ENCODE peak calls at places on chromosomes 1 and 21, in nine cellular contexts. H is OCI-LY7, W is neural progenitor cell, L is HCT116, K is SK-N-SH, J is PC-3, M is GM23338, D is GM23248, F is hepatocyte. Z is an unnamed sample.

GRCh38 chr1:41360074-41361027 is 883 bp upstream of the FOXO6 start:
- DNase-seq in H (no peak), W (peak), L (no peak), K (no peak), J (peak), M (peak), D (no peak), F (peak), Z (no peak)

GRCh38 chr1:167611983-167612382 is 18.0 kb upstream of the RCSD1 start:
- DNase-seq in H (no peak), W (no peak), L (no peak), K (no peak), J (no peak), M (no peak), D (no peak), F (no peak), Z (no peak)

GRCh38 chr1:88685239-88685604 is 1.1 kb downstream of the PKN2 start:
- DNase-seq in H (no peak), W (no peak), L (no peak), K (no peak), J (peak), M (no peak), D (peak), F (peak), Z (peak)

GRCh38 chr1:116990612-116991151 is 10.9 kb upstream of the CD101 start:
- DNase-seq in H (no peak), W (no peak), L (no peak), K (no peak), J (no peak), M (no peak), D (peak), F (no peak), Z (no peak)

GRCh38 chr21:24123785-24124184 is 1483.5 kb downstream of the MRPL39 start:
- DNase-seq in H (no peak), W (no peak), L (no peak), K (no peak), J (peak), M (no peak), D (no peak), F (no peak), Z (no peak)

GRCh38 chr1:1437904-1438376 is 2.5 kb downstream of the VWA1 start:
- DNase-seq in H (no peak), W (no peak), L (no peak), K (peak), J (no peak), M (no peak), D (peak), F (peak), Z (no peak)

GRCh38 chr1:23394664-23395063 is 25.0 kb upstream of the ZNF436 start:
- DNase-seq in H (no peak), W (peak), L (no peak), K (peak), J (no peak), M (peak), D (peak), F (peak), Z (no peak)

GRCh38 chr1:171267391-171267790 is 19.1 kb downstream of the FMO1 start:
- DNase-seq in H (no peak), W (no peak), L (no peak), K (no peak), J (no peak), M (no peak), D (peak), F (peak), Z (no peak)

GRCh38 chr1:199784127-199784526 is 243.4 kb upstream of the NR5A2 start:
- DNase-seq in H (no peak), W (no peak), L (no peak), K (no peak), J (peak), M (no peak), D (peak), F (no peak), Z (no peak)

GRCh38 chr1:16450863-16451481 is 10.4 kb downstream of the NECAP2 start:
- DNase-seq in H (no peak), W (no peak), L (no peak), K (no peak), J (no peak), M (no peak), D (no peak), F (no peak), Z (no peak)

GRCh38 chr1:6294868-6295556 is 34.1 kb upstream of the GPR153 start:
- DNase-seq in H (no peak), W (no peak), L (no peak), K (no peak), J (peak), M (no peak), D (no peak), F (no peak), Z (no peak)

GRCh38 chr1:224127925-224128819 is 14.3 kb downstream of the FBXO28 start:
- DNase-seq in H (no peak), W (no peak), L (no peak), K (no peak), J (peak), M (no peak), D (peak), F (no peak), Z (no peak)

GRCh38 chr1:11523746-11524464 is 45.0 kb downstream of the DISP3 start:
- DNase-seq in H (no peak), W (no peak), L (no peak), K (no peak), J (no peak), M (no peak), D (no peak), F (no peak), Z (no peak)

GRCh38 chr1:7921766-7922165 is 18.9 kb downstream of the TNFRSF9 start:
- DNase-seq in H (no peak), W (no peak), L (no peak), K (no peak), J (no peak), M (no peak), D (no peak), F (no peak), Z (no peak)

GRCh38 chr1:7919880-7920279 is 20.8 kb downstream of the TNFRSF9 start:
- DNase-seq in H (no peak), W (no peak), L (no peak), K (no peak), J (no peak), M (no peak), D (no peak), F (no peak), Z (no peak)

GRCh38 chr1:7928247-7928646 is 12.4 kb downstream of the TNFRSF9 start:
- DNase-seq in H (no peak), W (no peak), L (no peak), K (no peak), J (no peak), M (no peak), D (no peak), F (no peak), Z (no peak)

GRCh38 chr1:7916431-7916830 is 24.2 kb downstream of the TNFRSF9 start:
- DNase-seq in H (no peak), W (no peak), L (no peak), K (no peak), J (no peak), M (no peak), D (no peak), F (no peak), Z (no peak)

DNA sequence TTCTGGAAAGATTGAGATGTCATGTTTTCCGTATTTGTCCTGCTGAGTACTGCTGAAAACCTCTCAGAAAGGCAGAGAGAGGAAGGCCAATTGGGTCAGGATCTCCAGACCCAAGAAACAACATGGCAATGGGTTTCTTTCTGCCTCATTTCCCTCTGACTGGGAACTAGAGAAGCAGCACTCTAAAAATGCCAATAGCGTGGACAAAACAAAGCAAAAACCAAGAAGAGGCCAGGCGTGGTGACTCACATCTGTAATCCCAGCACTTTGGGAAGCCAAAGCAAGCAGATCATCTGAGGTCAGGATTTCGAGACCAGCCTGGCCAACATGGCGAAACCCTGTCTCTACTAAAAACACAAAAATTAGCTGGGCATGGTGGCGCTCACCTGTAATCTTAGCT is 18.3 kb downstream of the TNFRSF9 start:
- DNase-seq in H (no peak), W (no peak), L (no peak), K (no peak), J (no peak), M (no peak), D (peak), F (no peak), Z (no peak)
- TF ChIP-seq EZH2phosphoT487 in H (no peak), W (no peak), L (no peak), K (no peak), J (no peak), M (no peak), D (no peak), F (no peak), Z (no peak)

GRCh38 chr1:162023547-162024501 is at the start of gene OLFML2B:
- DNase-seq in H (no peak), W (peak), L (peak), K (peak), J (peak), M (peak), D (peak), F (peak), Z (peak)

GRCh38 chr1:162021124-162021523 is 2.5 kb downstream of the OLFML2B start:
- DNase-seq in H (no peak), W (no peak), L (no peak), K (no peak), J (no peak), M (peak), D (no peak), F (no peak), Z (no peak)

GRCh38 chr1:162023181-162023546 is 505 bp downstream of the OLFML2B start:
- DNase-seq in H (no peak), W (no peak), L (no peak), K (no peak), J (no peak), M (no peak), D (peak), F (no peak), Z (no peak)

GRCh38 chr1:162020145-162020544 is 3.5 kb downstream of the OLFML2B start:
- DNase-seq in H (no peak), W (no peak), L (no peak), K (no peak), J (peak), M (no peak), D (no peak), F (no peak), Z (peak)

DNA sequence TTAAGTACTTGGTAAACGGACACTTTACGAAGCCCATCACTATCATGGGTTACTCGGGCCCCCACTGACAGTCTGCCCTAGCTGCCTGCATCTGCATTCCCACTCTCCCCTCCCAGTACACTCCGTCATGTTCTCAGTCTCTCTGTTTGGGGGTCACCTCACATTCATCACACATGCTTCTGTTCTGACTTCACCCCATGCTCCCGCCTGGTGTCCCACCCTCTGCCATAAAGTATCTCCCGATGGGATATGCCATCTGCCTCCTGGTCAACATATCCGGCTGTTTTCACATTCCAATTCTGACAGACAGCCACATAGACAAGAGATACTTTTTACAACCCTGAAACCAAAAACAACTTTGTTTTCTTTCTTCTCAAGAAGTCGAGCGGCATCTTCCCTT is 1.0 kb downstream of the OLFML2B start:
- DNase-seq in H (no peak), W (no peak), L (no peak), K (no peak), J (no peak), M (no peak), D (no peak), F (no peak), Z (no peak)
- H3K4me3 ChIP-seq in H (no peak), W (peak), L (no peak), K (peak), J (no peak), M (peak), D (peak), F (no peak), Z (no peak)

GRCh38 chr1:164617607-164618564 is 58.9 kb downstream of the PBX1 start:
- DNase-seq in H (peak), W (peak), L (peak), K (peak), J (peak), M (peak), D (peak), F (no peak), Z (peak)
- TF ChIP-seq EZH2phosphoT487 in H (no peak), W (no peak), L (no peak), K (no peak), J (no peak), M (no peak), D (no peak), F (no peak), Z (no peak)

GRCh38 chr1:112703706-112704105 is 3.2 kb downstream of the RHOC start:
- DNase-seq in H (no peak), W (no peak), L (no peak), K (no peak), J (no peak), M (no peak), D (no peak), F (no peak), Z (no peak)
- H3K4me3 ChIP-seq in H (no peak), W (no peak), L (no peak), K (no peak), J (peak), M (peak), D (no peak), F (no peak), Z (no peak)

GRCh38 chr21:35052786-35053185 is 3.7 kb upstream of the RUNX1 start:
- DNase-seq in H (no peak), W (no peak), L (no peak), K (no peak), J (no peak), M (no peak), D (no peak), F (no peak), Z (no peak)

GRCh38 chr21:35057428-35057827 is 8.3 kb upstream of the RUNX1 start:
- DNase-seq in H (no peak), W (no peak), L (no peak), K (no peak), J (no peak), M (no peak), D (no peak), F (no peak), Z (peak)

GRCh38 chr21:35051287-35051818 is 2.3 kb upstream of the RUNX1 start:
- DNase-seq in H (peak), W (peak), L (peak), K (no peak), J (peak), M (peak), D (peak), F (peak), Z (peak)

GRCh38 chr21:35050348-35051286 is 1.5 kb upstream of the RUNX1 start:
- DNase-seq in H (peak), W (no peak), L (no peak), K (no peak), J (peak), M (no peak), D (peak), F (no peak), Z (peak)

DNA sequence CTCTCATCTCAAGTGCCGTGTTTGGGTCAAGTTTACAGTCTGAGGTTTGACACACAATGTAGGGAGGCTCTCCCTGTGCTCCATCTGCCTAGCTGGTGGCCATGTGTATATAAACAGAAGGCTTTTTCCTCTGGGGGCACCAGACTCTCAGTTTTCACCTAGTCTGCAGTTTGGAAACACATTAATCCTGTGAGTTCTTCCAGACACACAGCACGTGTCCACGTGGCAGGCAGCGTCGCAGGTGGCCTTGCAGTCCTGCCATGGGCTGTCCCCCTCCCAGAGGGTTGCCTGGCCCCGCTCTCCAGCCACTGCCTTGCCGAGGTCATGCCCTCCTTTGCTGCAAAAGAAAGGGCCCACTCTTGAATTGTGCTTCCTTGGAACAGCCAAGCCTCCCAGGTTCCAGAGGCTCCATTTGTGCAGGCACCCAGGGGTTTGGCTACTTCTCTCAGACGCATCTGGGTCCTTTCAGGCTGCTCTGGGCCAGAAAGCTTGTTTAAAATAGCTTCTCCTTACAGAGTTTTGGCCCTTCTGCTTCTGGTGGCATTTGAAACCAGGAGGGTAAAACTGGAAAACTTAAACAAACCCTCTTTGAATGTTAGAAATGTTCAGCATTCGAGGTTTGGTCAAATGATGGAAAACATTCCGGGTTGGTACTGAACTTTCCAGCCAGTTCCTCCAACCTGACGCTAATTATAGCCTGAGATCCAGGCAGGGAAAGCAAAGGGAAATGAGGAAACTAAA is 4.4 kb upstream of the RUNX1 start:
- DNase-seq in H (no peak), W (peak), L (no peak), K (no peak), J (no peak), M (no peak), D (no peak), F (peak), Z (no peak)
- TF ChIP-seq EZH2phosphoT487 in H (no peak), W (no peak), L (no peak), K (no peak), J (no peak), M (no peak), D (no peak), F (no peak), Z (no peak)

GRCh38 chr1:156495401-156496140 is 5.0 kb downstream of the MEF2D start:
- DNase-seq in H (peak), W (no peak), L (no peak), K (no peak), J (no peak), M (no peak), D (peak), F (no peak), Z (no peak)
- H3K4me3 ChIP-seq in H (peak), W (no peak), L (no peak), K (no peak), J (no peak), M (no peak), D (peak), F (no peak), Z (peak)

GRCh38 chr1:55980574-55980973 is 598.8 kb downstream of the PLPP3 start:
- DNase-seq in H (no peak), W (no peak), L (no peak), K (no peak), J (peak), M (no peak), D (no peak), F (no peak), Z (no peak)

GRCh38 chr1:55970711-55971110 is 608.7 kb downstream of the PLPP3 start:
- DNase-seq in H (no peak), W (no peak), L (no peak), K (no peak), J (no peak), M (no peak), D (peak), F (no peak), Z (no peak)

GRCh38 chr1:55969322-55969721 is 610.0 kb downstream of the PLPP3 start:
- DNase-seq in H (no peak), W (no peak), L (no peak), K (no peak), J (no peak), M (no peak), D (no peak), F (no peak), Z (no peak)

DNA sequence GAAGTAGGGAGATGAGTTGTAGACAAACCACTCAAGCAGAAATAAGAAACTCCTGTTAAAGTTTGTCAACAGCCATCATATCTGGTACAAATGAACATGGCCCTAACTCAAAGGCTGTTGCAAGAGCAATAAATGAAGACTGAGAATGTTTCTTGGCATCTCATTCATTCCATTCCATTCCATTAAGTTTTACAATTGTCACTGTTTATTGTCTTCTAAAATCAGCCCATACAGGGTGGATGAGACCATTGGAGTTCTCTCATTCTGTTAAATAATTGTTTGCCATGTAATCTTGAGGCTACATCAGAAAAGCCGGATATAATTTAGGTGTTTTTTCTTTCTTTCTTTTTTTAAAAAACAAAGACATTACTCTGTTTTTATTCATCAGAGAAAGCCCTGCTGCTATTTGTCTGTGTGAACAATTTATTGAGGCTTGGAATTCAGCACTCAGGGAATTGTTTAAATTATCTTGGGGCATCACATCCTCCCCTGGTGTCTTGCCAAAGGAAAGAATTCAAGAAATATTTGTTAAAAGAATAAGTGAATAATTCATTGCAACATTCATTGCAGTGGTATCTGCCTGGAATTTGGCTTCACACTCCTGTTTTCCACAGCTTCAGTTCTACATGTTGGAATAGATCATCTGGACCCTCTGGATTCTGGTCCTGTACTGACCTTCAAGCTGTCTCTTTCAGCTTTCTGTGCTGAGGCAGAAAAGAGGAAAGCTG is 604.5 kb downstream of the PLPP3 start:
- DNase-seq in H (no peak), W (no peak), L (no peak), K (no peak), J (peak), M (no peak), D (peak), F (no peak), Z (no peak)
- TF ChIP-seq EZH2phosphoT487 in H (no peak), W (no peak), L (no peak), K (no peak), J (no peak), M (no peak), D (peak), F (no peak), Z (no peak)

GRCh38 chr1:13892671-13893325 is 192.8 kb downstream of the PRDM2 start:
- DNase-seq in H (no peak), W (peak), L (no peak), K (peak), J (no peak), M (peak), D (peak), F (peak), Z (no peak)
- H3K4me3 ChIP-seq in H (no peak), W (peak), L (no peak), K (no peak), J (no peak), M (peak), D (peak), F (peak), Z (no peak)

GRCh38 chr1:110285316-110285715 is 53.9 kb upstream of the RBM15 start:
- DNase-seq in H (no peak), W (no peak), L (no peak), K (no peak), J (no peak), M (no peak), D (peak), F (no peak), Z (no peak)
- TF ChIP-seq EZH2phosphoT487 in H (no peak), W (no peak), L (no peak), K (no peak), J (no peak), M (no peak), D (no peak), F (no peak), Z (no peak)

Z was measured in MM.1S.